ENCODE peak calls at places on chromosomes 12 and 14, in six cellular contexts. One of them, this sample, is unnamed.

GRCh38 chr12:46938071-46938678 is 112.4 kb upstream of the SLC38A4 start:
- ATAC-seq in GM12878: no peak
- ATAC-seq in HepG2: peak; percentile 80
- ATAC-seq in HCT116: no peak
- ATAC-seq in K562: no peak
- ATAC-seq in upper lobe of left lung: no peak
- ATAC-seq in this sample: no peak

GRCh38 chr12:117857632-117858274 is 111.0 kb downstream of the KSR2 start:
- ATAC-seq in GM12878: peak; percentile 82
- ATAC-seq in HepG2: peak; percentile 14
- ATAC-seq in HCT116: peak; percentile 72
- ATAC-seq in K562: peak; percentile 74
- ATAC-seq in upper lobe of left lung: peak; percentile 79
- ATAC-seq in this sample: no peak

GRCh38 chr12:5043589-5044419 is at the start of gene KCNA5:
- ATAC-seq in GM12878: no peak
- ATAC-seq in HepG2: no peak
- ATAC-seq in HCT116: no peak
- ATAC-seq in K562: no peak
- ATAC-seq in upper lobe of left lung: peak; percentile 13
- ATAC-seq in this sample: peak; percentile 22

GRCh38 chr12:114636723-114637480 is 47.1 kb downstream of the TBX3 start:
- ATAC-seq in GM12878: no peak
- ATAC-seq in HepG2: peak; percentile 63
- ATAC-seq in HCT116: peak; percentile 73
- ATAC-seq in K562: no peak
- ATAC-seq in upper lobe of left lung: no peak
- ATAC-seq in this sample: no peak

GRCh38 chr14:55383541-55384140 is 28.0 kb downstream of the ATG14 start:
- ATAC-seq in GM12878: no peak
- ATAC-seq in HepG2: no peak
- ATAC-seq in HCT116: peak; percentile 36
- ATAC-seq in K562: peak; percentile 91
- ATAC-seq in upper lobe of left lung: no peak
- ATAC-seq in this sample: no peak

GRCh38 chr12:31324116-31324844 is 1.7 kb downstream of the SINHCAF start:
- ATAC-seq in GM12878: peak; percentile 60
- ATAC-seq in HepG2: peak; percentile 75
- ATAC-seq in HCT116: peak; percentile 57
- ATAC-seq in K562: peak; percentile 63
- ATAC-seq in upper lobe of left lung: peak; percentile 78
- ATAC-seq in this sample: peak; percentile 67

GRCh38 chr12:106291342-106291741 is 11.2 kb upstream of the TCP11L2 start:
- ATAC-seq in GM12878: no peak
- ATAC-seq in HepG2: no peak
- ATAC-seq in HCT116: no peak
- ATAC-seq in K562: no peak
- ATAC-seq in upper lobe of left lung: no peak
- ATAC-seq in this sample: no peak

GRCh38 chr12:124727244-124727673 is 136.4 kb downstream of the SCARB1 start:
- ATAC-seq in GM12878: peak; percentile 98
- ATAC-seq in HepG2: peak; percentile 76
- ATAC-seq in HCT116: peak; percentile 89
- ATAC-seq in K562: peak; percentile 78
- ATAC-seq in upper lobe of left lung: peak; percentile 95
- ATAC-seq in this sample: peak; percentile 83

GRCh38 chr14:65949711-65950516 is 536.3 kb upstream of the CCDC196 start:
- ATAC-seq in GM12878: peak; percentile 44
- ATAC-seq in HepG2: peak; percentile 81
- ATAC-seq in HCT116: peak; percentile 73
- ATAC-seq in K562: peak; percentile 91
- ATAC-seq in upper lobe of left lung: peak; percentile 18
- ATAC-seq in this sample: no peak

GRCh38 chr12:103814436-103814835 is 26.6 kb downstream of the NT5DC3 start:
- ATAC-seq in GM12878: no peak
- ATAC-seq in HepG2: no peak
- ATAC-seq in HCT116: no peak
- ATAC-seq in K562: no peak
- ATAC-seq in upper lobe of left lung: no peak
- ATAC-seq in this sample: no peak

GRCh38 chr12:28360253-28360652 is 170.0 kb downstream of the CCDC91 start:
- ATAC-seq in GM12878: no peak
- ATAC-seq in HepG2: no peak
- ATAC-seq in HCT116: no peak
- ATAC-seq in K562: no peak
- ATAC-seq in upper lobe of left lung: no peak
- ATAC-seq in this sample: no peak

GRCh38 chr14:94066089-94066676 is 14.8 kb downstream of the DDX24 start:
- ATAC-seq in GM12878: no peak
- ATAC-seq in HepG2: peak; percentile 71
- ATAC-seq in HCT116: peak; percentile 69
- ATAC-seq in K562: peak; percentile 57
- ATAC-seq in upper lobe of left lung: no peak
- ATAC-seq in this sample: no peak

GRCh38 chr12:30422844-30423243 is 272.8 kb downstream of the IPO8 start:
- ATAC-seq in GM12878: no peak
- ATAC-seq in HepG2: no peak
- ATAC-seq in HCT116: no peak
- ATAC-seq in K562: no peak
- ATAC-seq in upper lobe of left lung: no peak
- ATAC-seq in this sample: no peak

GRCh38 chr12:53972152-53972702 is 699 bp upstream of the HOXC11 start:
- ATAC-seq in GM12878: no peak
- ATAC-seq in HepG2: no peak
- ATAC-seq in HCT116: no peak
- ATAC-seq in K562: no peak
- ATAC-seq in upper lobe of left lung: no peak
- ATAC-seq in this sample: no peak

GRCh38 chr12:16393126-16393525 is 45.7 kb downstream of the MGST1 start:
- ATAC-seq in GM12878: no peak
- ATAC-seq in HepG2: no peak
- ATAC-seq in HCT116: no peak
- ATAC-seq in K562: no peak
- ATAC-seq in upper lobe of left lung: no peak
- ATAC-seq in this sample: no peak

GRCh38 chr12:27778206-27778605 is 1.8 kb upstream of the KLHL42 start:
- ATAC-seq in GM12878: no peak
- ATAC-seq in HepG2: no peak
- ATAC-seq in HCT116: no peak
- ATAC-seq in K562: no peak
- ATAC-seq in upper lobe of left lung: no peak
- ATAC-seq in this sample: no peak

DNA sequence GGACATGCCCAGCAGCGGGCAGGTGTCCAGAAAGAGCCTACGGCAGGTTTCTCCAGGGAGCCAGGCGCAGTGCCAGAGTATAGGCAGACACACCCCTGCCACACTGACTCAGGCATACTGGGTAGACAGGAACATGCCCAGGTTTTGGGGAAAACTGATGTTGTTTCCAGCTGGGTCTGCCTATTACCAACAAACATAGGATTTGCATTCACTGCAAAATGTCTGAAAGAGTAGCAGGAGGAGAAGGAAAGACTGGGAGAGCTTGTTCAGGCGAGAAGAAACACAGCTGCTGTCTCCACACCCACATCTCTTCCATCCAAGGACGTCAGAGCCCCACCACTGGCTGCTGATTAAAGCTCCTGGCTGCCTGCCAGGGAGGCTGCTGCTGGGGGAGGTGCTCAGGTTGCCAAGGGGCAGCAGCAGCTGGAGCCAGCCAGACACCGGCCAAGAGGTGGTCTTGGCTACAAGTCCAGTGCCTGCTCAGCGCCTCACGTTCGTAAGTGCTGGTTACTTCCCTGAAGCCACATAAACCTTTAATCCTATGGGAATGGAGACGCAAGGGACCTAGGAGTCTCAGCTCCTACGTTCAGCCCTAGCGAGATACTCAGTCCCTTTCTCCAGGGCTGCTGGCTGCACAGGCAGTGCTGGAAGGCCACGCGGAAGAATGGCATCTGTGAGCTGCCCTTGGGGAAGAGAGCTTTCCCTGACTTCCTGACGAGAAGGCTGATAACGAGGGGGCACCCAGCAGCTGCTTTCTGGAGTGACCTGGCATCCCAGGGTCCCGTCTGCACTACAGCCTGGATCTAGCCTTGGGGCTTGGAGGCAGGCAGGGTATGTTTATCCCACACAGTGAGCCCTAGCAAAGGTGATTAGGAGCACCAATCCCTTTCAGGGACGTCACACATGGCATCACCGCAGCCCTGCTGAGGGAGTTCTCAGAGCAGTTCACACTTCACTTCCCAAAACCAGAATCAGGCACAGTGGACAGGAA is 58.1 kb downstream of the PLEKHG3 start:
- ATAC-seq in GM12878: no peak
- ATAC-seq in HepG2: no peak
- ATAC-seq in HCT116: peak; percentile 30
- ATAC-seq in K562: peak; percentile 70
- ATAC-seq in upper lobe of left lung: peak; percentile 39
- ATAC-seq in this sample: peak; percentile 41
- TF ChIP-seq POLR2A in GM12878: no peak
- TF ChIP-seq POLR2A in HepG2: no peak
- TF ChIP-seq POLR2A in HCT116: no peak
- TF ChIP-seq POLR2A in K562: no peak
- TF ChIP-seq POLR2A in upper lobe of left lung: no peak
- TF ChIP-seq POLR2A in this sample: no peak

GRCh38 chr12:120861074-120861795 is 42.9 kb downstream of the SPPL3 start:
- ATAC-seq in GM12878: no peak
- ATAC-seq in HepG2: no peak
- ATAC-seq in HCT116: no peak
- ATAC-seq in K562: no peak
- ATAC-seq in upper lobe of left lung: no peak
- ATAC-seq in this sample: no peak
- TF ChIP-seq POLR2AphosphoS5 in GM12878: no peak
- TF ChIP-seq POLR2AphosphoS5 in HepG2: no peak
- TF ChIP-seq POLR2AphosphoS5 in HCT116: no peak
- TF ChIP-seq POLR2AphosphoS5 in K562: no peak
- TF ChIP-seq POLR2AphosphoS5 in upper lobe of left lung: no peak
- TF ChIP-seq POLR2AphosphoS5 in this sample: no peak

GRCh38 chr12:109779382-109779781 is 53.8 kb downstream of the TRPV4 start:
- ATAC-seq in GM12878: no peak
- ATAC-seq in HepG2: no peak
- ATAC-seq in HCT116: no peak
- ATAC-seq in K562: peak; percentile 36
- ATAC-seq in upper lobe of left lung: no peak
- ATAC-seq in this sample: no peak
- TF ChIP-seq CTCF in GM12878: no peak
- TF ChIP-seq CTCF in HepG2: peak; percentile 68
- TF ChIP-seq CTCF in HCT116: peak; percentile 10
- TF ChIP-seq CTCF in K562: peak; percentile 42
- TF ChIP-seq CTCF in upper lobe of left lung: no peak
- TF ChIP-seq CTCF in this sample: no peak

DNA sequence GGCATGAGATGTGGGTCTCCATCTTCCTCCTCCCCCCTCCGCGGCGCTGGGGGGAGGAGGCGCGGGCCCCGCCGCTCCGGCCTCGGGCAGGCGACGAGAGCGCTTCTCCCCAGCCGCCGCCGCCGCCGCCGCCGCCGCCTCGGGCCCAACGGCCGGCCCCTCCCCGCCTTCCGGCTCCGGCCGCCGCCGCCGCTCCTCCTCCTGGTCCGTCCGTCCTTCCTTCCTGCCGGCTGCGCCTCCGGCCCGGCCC is 411 bp downstream of the FBXL14 start:
- ATAC-seq in GM12878: peak; percentile 50
- ATAC-seq in HepG2: peak; percentile 54
- ATAC-seq in HCT116: peak; percentile 78
- ATAC-seq in K562: peak; percentile 63
- ATAC-seq in upper lobe of left lung: peak; percentile 72
- ATAC-seq in this sample: peak; percentile 83
- TF ChIP-seq POLR2A in GM12878: no peak
- TF ChIP-seq POLR2A in HepG2: no peak
- TF ChIP-seq POLR2A in HCT116: no peak
- TF ChIP-seq POLR2A in K562: no peak
- TF ChIP-seq POLR2A in upper lobe of left lung: no peak
- TF ChIP-seq POLR2A in this sample: no peak

GRCh38 chr12:57771271-57771872 is 533 bp downstream of the METTL1 start:
- ATAC-seq in GM12878: peak; percentile 83
- ATAC-seq in HepG2: peak; percentile 70
- ATAC-seq in HCT116: peak; percentile 73
- ATAC-seq in K562: peak; percentile 80
- ATAC-seq in upper lobe of left lung: peak; percentile 91
- ATAC-seq in this sample: peak; percentile 84

GRCh38 chr12:57772429-57773322 is at the start of gene EEF1AKMT3:
- ATAC-seq in GM12878: peak; percentile 48
- ATAC-seq in HepG2: peak; percentile 63
- ATAC-seq in HCT116: peak; percentile 64
- ATAC-seq in K562: peak; percentile 67
- ATAC-seq in upper lobe of left lung: peak; percentile 82
- ATAC-seq in this sample: peak; percentile 65

GRCh38 chr12:57769594-57769993 is 2.3 kb downstream of the METTL1 start:
- ATAC-seq in GM12878: no peak
- ATAC-seq in HepG2: no peak
- ATAC-seq in HCT116: no peak
- ATAC-seq in K562: no peak
- ATAC-seq in upper lobe of left lung: no peak
- ATAC-seq in this sample: no peak

GRCh38 chr12:57770734-57771133 is 1.2 kb downstream of the METTL1 start:
- ATAC-seq in GM12878: no peak
- ATAC-seq in HepG2: no peak
- ATAC-seq in HCT116: no peak
- ATAC-seq in K562: no peak
- ATAC-seq in upper lobe of left lung: no peak
- ATAC-seq in this sample: no peak

DNA sequence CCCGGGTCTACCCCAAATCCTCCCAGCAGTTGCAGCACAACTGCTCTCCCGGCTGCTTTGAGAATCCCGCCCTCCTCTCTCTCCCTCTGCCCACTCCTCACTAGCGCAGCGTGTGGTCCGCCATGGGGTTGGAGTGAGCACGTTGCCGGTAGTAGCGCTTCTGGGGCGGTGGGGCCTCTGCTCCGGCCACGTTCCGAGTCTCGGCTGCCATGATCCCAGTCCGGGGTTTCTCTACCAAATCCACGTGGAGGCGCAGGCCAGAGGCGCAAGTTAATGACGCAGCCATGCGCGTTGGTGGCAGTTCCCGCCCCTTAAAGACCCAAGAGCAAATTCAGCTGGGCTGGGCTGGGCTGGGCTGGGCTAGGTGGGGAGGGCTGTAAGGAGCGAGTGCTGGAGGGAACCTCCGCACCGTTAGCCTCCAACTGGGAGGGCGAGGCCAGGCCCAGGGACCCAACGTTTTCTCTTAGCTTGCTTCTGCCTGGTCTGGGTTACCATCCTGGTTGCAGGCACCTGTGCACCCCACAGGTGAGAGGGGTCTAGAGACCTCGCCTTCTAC is at the start of gene METTL1:
- ATAC-seq in GM12878: peak; percentile 94
- ATAC-seq in HepG2: peak; percentile 91
- ATAC-seq in HCT116: peak; percentile 85
- ATAC-seq in K562: peak; percentile 95
- ATAC-seq in upper lobe of left lung: peak; percentile 97
- ATAC-seq in this sample: peak; percentile 95
- TF ChIP-seq POLR2AphosphoS5 in GM12878: peak; percentile 89
- TF ChIP-seq POLR2AphosphoS5 in HepG2: peak; percentile 89
- TF ChIP-seq POLR2AphosphoS5 in HCT116: peak; percentile 67
- TF ChIP-seq POLR2AphosphoS5 in K562: peak; percentile 77
- TF ChIP-seq POLR2AphosphoS5 in upper lobe of left lung: peak; percentile 68
- TF ChIP-seq POLR2AphosphoS5 in this sample: peak; percentile 77